ENCODE peak calls at places on chromosome 16, in ten cellular contexts. Q is PC-3; G is RWPE1; D is WTC11; T is fibroblast of villous mesenchyme; A is HFFc6; L is left lung; X is psoas muscle; Y is cardiac muscle cell; V is CD4-positive, alpha-beta T cell. Z is an unnamed sample.

GRCh38 chr16:27430512-27430911 is 28.5 kb downstream of the IL21R start:
- DNase-seq in T (no peak), A (no peak), V (no peak), Q (no peak), Y (no peak), G (no peak), D (no peak), X (no peak), L (no peak), Z (no peak)

GRCh38 chr16:54236761-54237160 is 49.8 kb downstream of the IRX3 start:
- DNase-seq in L (no peak), V (no peak), Y (no peak), A (peak; percentile 86), T (peak; percentile 30), X (no peak), Q (no peak), D (no peak), G (no peak), Z (no peak)

GRCh38 chr16:16143038-16143763 is 80.1 kb downstream of the ABCC6 start:
- DNase-seq in A (peak; percentile 11), T (no peak), X (no peak), L (no peak), V (no peak), G (no peak), D (peak; percentile 63), Y (peak; percentile 11), Q (peak; percentile 14), Z (peak; percentile 36)

GRCh38 chr16:19555938-19556778 is 655 bp downstream of the VPS35L start:
- DNase-seq in T (peak; percentile 13), V (no peak), A (peak; percentile 35), D (peak; percentile 81), Y (peak; percentile 14), L (no peak), X (no peak), Q (peak; percentile 6), G (no peak), Z (peak; percentile 33)

GRCh38 chr16:69925311-69925710 is 25.8 kb upstream of the CLEC18A start:
- DNase-seq in D (no peak), G (no peak), Y (no peak), T (no peak), X (no peak), L (no peak), A (no peak), V (no peak), Q (no peak), Z (no peak)

GRCh38 chr16:8660841-8661301 is 13.5 kb upstream of the ABAT start:
- DNase-seq in Y (peak; percentile 82), G (peak; percentile 57), X (peak; percentile 74), L (no peak), T (peak; percentile 50), D (peak; percentile 76), Q (peak; percentile 78), A (peak; percentile 13), V (peak; percentile 33), Z (peak; percentile 55)

GRCh38 chr16:16120044-16120381 is 103.3 kb downstream of the ABCC6 start:
- DNase-seq in T (no peak), X (no peak), G (no peak), D (no peak), Q (no peak), V (no peak), Y (no peak), L (no peak), A (no peak), Z (no peak)

GRCh38 chr16:87487361-87487924 is 5.4 kb downstream of the ZCCHC14 start:
- DNase-seq in X (peak; percentile 66), V (no peak), L (peak; percentile 86), A (no peak), Q (no peak), D (peak; percentile 76), Y (peak; percentile 30), T (peak; percentile 30), G (peak; percentile 56), Z (no peak)

GRCh38 chr16:71311553-71312158 is 22.5 kb upstream of the CMTR2 start:
- DNase-seq in X (no peak), D (peak; percentile 62), Q (peak; percentile 17), A (no peak), G (peak; percentile 13), Y (peak; percentile 78), T (peak; percentile 11), L (no peak), V (no peak), Z (peak; percentile 43)
- TF ChIP-seq CTCF in X (peak; percentile 65), D (peak; percentile 84), Q (peak; percentile 79), A (peak; percentile 92), G (peak; percentile 63), Y (peak; percentile 75), T (peak; percentile 79), L (peak; percentile 75), V (peak; percentile 79), Z (peak; percentile 64)

GRCh38 chr16:57667526-57668258 is 414 bp upstream of the ADGRG3 start:
- DNase-seq in D (peak; percentile 66), G (no peak), Q (no peak), Y (no peak), A (no peak), T (peak; percentile 41), X (no peak), L (peak; percentile 93), V (no peak), Z (no peak)
- TF ChIP-seq CTCF in D (peak; percentile 28), G (no peak), Q (peak; percentile 32), Y (peak; percentile 16), A (peak; percentile 51), T (peak; percentile 14), X (no peak), L (peak; percentile 45), V (no peak), Z (peak; percentile 19)

DNA sequence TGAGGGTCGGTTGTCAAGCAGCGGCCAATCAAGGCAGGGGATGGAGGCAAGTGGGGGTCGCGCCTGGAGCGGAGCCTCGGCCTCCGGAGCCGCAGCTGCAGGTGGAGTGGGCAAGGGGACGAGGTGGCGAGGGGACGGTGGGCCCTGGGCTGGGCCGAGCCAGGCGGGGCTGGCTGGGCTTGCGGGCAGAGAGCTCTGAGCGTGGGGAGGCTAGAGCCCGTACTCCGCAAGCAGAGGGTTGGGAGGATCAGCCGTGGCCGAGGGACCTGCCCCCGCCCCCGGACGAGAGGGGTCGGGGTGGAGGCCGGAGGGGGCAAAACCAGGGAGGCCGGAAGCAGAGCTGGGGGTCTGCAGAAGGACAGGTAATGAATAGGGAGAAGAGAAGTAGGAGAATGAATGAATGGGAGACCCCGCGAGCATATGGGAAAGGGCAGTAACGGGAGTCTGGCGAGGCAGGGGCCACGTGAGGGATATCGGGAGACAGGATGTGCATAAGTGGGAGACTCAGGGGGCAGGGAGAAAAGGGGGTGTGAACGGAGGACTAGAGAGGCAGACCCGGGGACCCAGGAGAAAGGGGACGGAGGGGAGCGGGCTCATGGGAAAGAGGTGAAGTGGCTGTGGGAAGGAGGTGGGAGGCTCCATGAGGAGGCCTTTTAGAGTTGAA is at the start of gene KATNB1:
- DNase-seq in V (no peak), T (peak; percentile 23), D (no peak), Y (peak; percentile 22), A (no peak), L (no peak), Q (no peak), G (peak; percentile 13), X (no peak), Z (no peak)
- TF ChIP-seq CTCF in V (no peak), T (no peak), D (no peak), Y (no peak), A (no peak), L (no peak), Q (no peak), G (no peak), X (no peak), Z (no peak)

GRCh38 chr16:30395155-30395991 is at the start of gene ZNF48:
- DNase-seq in X (peak; percentile 95), A (peak; percentile 77), T (peak; percentile 88), L (peak; percentile 93), Q (peak; percentile 56), V (peak; percentile 50), G (peak; percentile 38), Y (peak; percentile 97), D (peak; percentile 85), Z (peak; percentile 89)
- TF ChIP-seq CTCF in X (peak; percentile 55), A (peak; percentile 58), T (no peak), L (no peak), Q (peak; percentile 21), V (no peak), G (peak; percentile 76), Y (no peak), D (no peak), Z (peak; percentile 26)

DNA sequence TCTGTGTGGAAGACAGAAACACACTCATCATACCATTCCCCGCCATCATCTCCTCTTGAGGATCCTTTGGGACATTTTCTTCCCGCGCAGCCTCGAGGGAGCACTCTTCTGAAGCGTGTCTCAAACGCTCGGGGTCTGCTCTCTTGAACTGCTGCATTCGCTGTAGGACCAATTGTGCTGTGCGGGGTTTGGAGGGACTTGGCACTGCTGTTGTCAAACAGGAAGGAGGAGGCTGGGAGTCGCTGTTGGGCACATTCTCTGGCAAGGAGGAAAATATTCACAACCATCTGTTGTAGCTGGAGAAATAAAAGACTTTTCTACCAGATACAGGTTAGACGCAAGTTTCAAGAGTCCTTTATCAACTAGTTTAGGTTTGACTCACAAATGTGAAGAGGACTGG is 5.0 kb downstream of the SLX4 start:
- DNase-seq in L (no peak), T (no peak), Y (no peak), X (no peak), Q (no peak), A (no peak), G (no peak), D (no peak), V (no peak), Z (no peak)
- TF ChIP-seq CTCF in L (no peak), T (no peak), Y (no peak), X (no peak), Q (no peak), A (no peak), G (no peak), D (no peak), V (no peak), Z (no peak)

DNA sequence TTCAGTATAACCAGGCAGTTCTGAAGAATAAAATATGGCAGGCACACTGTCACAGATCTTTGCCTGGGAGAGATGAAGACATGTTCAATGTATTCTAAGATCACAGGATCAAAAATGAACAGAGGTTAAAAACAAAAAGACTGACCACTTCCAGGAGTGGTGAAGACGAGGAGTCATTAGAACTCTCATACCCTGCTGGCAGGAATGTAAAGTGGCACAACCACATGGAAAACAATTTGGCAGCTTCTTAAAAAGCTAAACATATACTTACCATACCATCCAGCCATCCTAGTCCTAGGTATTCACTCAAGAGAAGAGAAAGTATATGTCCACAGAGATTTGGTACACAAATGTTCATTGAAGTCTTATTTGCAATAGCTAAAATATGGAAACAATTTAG is 406.3 kb downstream of the NPIPA8 start:
- DNase-seq in T (no peak), G (no peak), D (no peak), L (no peak), Y (no peak), Q (no peak), A (no peak), V (no peak), X (no peak), Z (no peak)
- TF ChIP-seq CTCF in T (no peak), G (no peak), D (no peak), L (no peak), Y (no peak), Q (no peak), A (peak; percentile 52), V (no peak), X (no peak), Z (no peak)